ENCODE peak calls at places on chromosomes 11 and 22, in seven cellular contexts. One of them, this sample, is unnamed.

GRCh38 chr11:33006010-33006409 is 9.7 kb upstream of the DEPDC7 start:
- DNase-seq in ureter: no peak
- DNase-seq in globus pallidus: no peak
- DNase-seq in mammary epithelial cell: no peak
- DNase-seq in stimulated activated CD8-positive, alpha-beta memory T cell treated with anti-CD3 and anti-CD28 coated beads, Interleukin-4, amount 100 ng/mL, for 1 hour: no peak
- DNase-seq in T-helper 1 cell: no peak
- DNase-seq in NCI-H2081 treated with DMSO at 0.1 percent for 48 hours: no peak
- DNase-seq in this sample: no peak

GRCh38 chr11:15157181-15157580 is 42.5 kb downstream of the INSC start:
- DNase-seq in ureter: no peak
- DNase-seq in globus pallidus: no peak
- DNase-seq in mammary epithelial cell: peak; percentile 88
- DNase-seq in stimulated activated CD8-positive, alpha-beta memory T cell treated with anti-CD3 and anti-CD28 coated beads, Interleukin-4, amount 100 ng/mL, for 1 hour: no peak
- DNase-seq in T-helper 1 cell: no peak
- DNase-seq in NCI-H2081 treated with DMSO at 0.1 percent for 48 hours: no peak
- DNase-seq in this sample: no peak

GRCh38 chr11:118641463-118642019 is 34.1 kb downstream of the PHLDB1 start:
- DNase-seq in ureter: no peak
- DNase-seq in globus pallidus: no peak
- DNase-seq in mammary epithelial cell: peak; percentile 82
- DNase-seq in stimulated activated CD8-positive, alpha-beta memory T cell treated with anti-CD3 and anti-CD28 coated beads, Interleukin-4, amount 100 ng/mL, for 1 hour: no peak
- DNase-seq in T-helper 1 cell: no peak
- DNase-seq in NCI-H2081 treated with DMSO at 0.1 percent for 48 hours: peak; percentile 67
- DNase-seq in this sample: peak; percentile 88

GRCh38 chr22:22799561-22799960 is 88.1 kb upstream of the IGLL5 start:
- DNase-seq in ureter: no peak
- DNase-seq in globus pallidus: no peak
- DNase-seq in mammary epithelial cell: no peak
- DNase-seq in stimulated activated CD8-positive, alpha-beta memory T cell treated with anti-CD3 and anti-CD28 coated beads, Interleukin-4, amount 100 ng/mL, for 1 hour: no peak
- DNase-seq in T-helper 1 cell: no peak
- DNase-seq in NCI-H2081 treated with DMSO at 0.1 percent for 48 hours: no peak
- DNase-seq in this sample: no peak

GRCh38 chr22:45608763-45609180 is 62.9 kb upstream of the ATXN10 start:
- DNase-seq in ureter: no peak
- DNase-seq in globus pallidus: no peak
- DNase-seq in mammary epithelial cell: peak; percentile 83
- DNase-seq in stimulated activated CD8-positive, alpha-beta memory T cell treated with anti-CD3 and anti-CD28 coated beads, Interleukin-4, amount 100 ng/mL, for 1 hour: no peak
- DNase-seq in T-helper 1 cell: no peak
- DNase-seq in NCI-H2081 treated with DMSO at 0.1 percent for 48 hours: no peak
- DNase-seq in this sample: no peak

GRCh38 chr11:66085071-66085470 is 15.0 kb downstream of the PACS1 start:
- DNase-seq in ureter: no peak
- DNase-seq in globus pallidus: no peak
- DNase-seq in mammary epithelial cell: no peak
- DNase-seq in stimulated activated CD8-positive, alpha-beta memory T cell treated with anti-CD3 and anti-CD28 coated beads, Interleukin-4, amount 100 ng/mL, for 1 hour: no peak
- DNase-seq in T-helper 1 cell: no peak
- DNase-seq in NCI-H2081 treated with DMSO at 0.1 percent for 48 hours: no peak
- DNase-seq in this sample: no peak

GRCh38 chr11:67240575-67241389 is 25.5 kb upstream of the GRK2 start:
- DNase-seq in ureter: peak; percentile 69
- DNase-seq in globus pallidus: peak; percentile 36
- DNase-seq in mammary epithelial cell: peak; percentile 85
- DNase-seq in stimulated activated CD8-positive, alpha-beta memory T cell treated with anti-CD3 and anti-CD28 coated beads, Interleukin-4, amount 100 ng/mL, for 1 hour: peak; percentile 40
- DNase-seq in T-helper 1 cell: peak; percentile 73
- DNase-seq in NCI-H2081 treated with DMSO at 0.1 percent for 48 hours: no peak
- DNase-seq in this sample: peak; percentile 59

GRCh38 chr11:110081462-110082233 is 11.5 kb upstream of the ZC3H12C start:
- DNase-seq in ureter: no peak
- DNase-seq in globus pallidus: no peak
- DNase-seq in mammary epithelial cell: peak; percentile 95
- DNase-seq in stimulated activated CD8-positive, alpha-beta memory T cell treated with anti-CD3 and anti-CD28 coated beads, Interleukin-4, amount 100 ng/mL, for 1 hour: no peak
- DNase-seq in T-helper 1 cell: no peak
- DNase-seq in NCI-H2081 treated with DMSO at 0.1 percent for 48 hours: no peak
- DNase-seq in this sample: no peak

GRCh38 chr11:60121259-60121658 is 32.8 kb downstream of the MS4A2 start:
- DNase-seq in ureter: no peak
- DNase-seq in globus pallidus: no peak
- DNase-seq in mammary epithelial cell: no peak
- DNase-seq in stimulated activated CD8-positive, alpha-beta memory T cell treated with anti-CD3 and anti-CD28 coated beads, Interleukin-4, amount 100 ng/mL, for 1 hour: no peak
- DNase-seq in T-helper 1 cell: no peak
- DNase-seq in NCI-H2081 treated with DMSO at 0.1 percent for 48 hours: no peak
- DNase-seq in this sample: no peak

GRCh38 chr22:20009582-20010306 is 6.9 kb downstream of the ARVCF start:
- DNase-seq in ureter: no peak
- DNase-seq in globus pallidus: no peak
- DNase-seq in mammary epithelial cell: no peak
- DNase-seq in stimulated activated CD8-positive, alpha-beta memory T cell treated with anti-CD3 and anti-CD28 coated beads, Interleukin-4, amount 100 ng/mL, for 1 hour: no peak
- DNase-seq in T-helper 1 cell: no peak
- DNase-seq in NCI-H2081 treated with DMSO at 0.1 percent for 48 hours: no peak
- DNase-seq in this sample: no peak

GRCh38 chr11:368414-369335 is 624 bp upstream of the B4GALNT4 start:
- DNase-seq in ureter: no peak
- DNase-seq in globus pallidus: peak; percentile 31
- DNase-seq in mammary epithelial cell: no peak
- DNase-seq in stimulated activated CD8-positive, alpha-beta memory T cell treated with anti-CD3 and anti-CD28 coated beads, Interleukin-4, amount 100 ng/mL, for 1 hour: no peak
- DNase-seq in T-helper 1 cell: no peak
- DNase-seq in NCI-H2081 treated with DMSO at 0.1 percent for 48 hours: no peak
- DNase-seq in this sample: no peak

GRCh38 chr22:41030891-41031290 is 61.5 kb upstream of the EP300 start:
- DNase-seq in ureter: no peak
- DNase-seq in globus pallidus: no peak
- DNase-seq in mammary epithelial cell: peak; percentile 75
- DNase-seq in stimulated activated CD8-positive, alpha-beta memory T cell treated with anti-CD3 and anti-CD28 coated beads, Interleukin-4, amount 100 ng/mL, for 1 hour: no peak
- DNase-seq in T-helper 1 cell: no peak
- DNase-seq in NCI-H2081 treated with DMSO at 0.1 percent for 48 hours: no peak
- DNase-seq in this sample: no peak

GRCh38 chr22:35601743-35602633 is 15.1 kb downstream of the MB start:
- DNase-seq in ureter: no peak
- DNase-seq in globus pallidus: no peak
- DNase-seq in mammary epithelial cell: peak; percentile 95
- DNase-seq in stimulated activated CD8-positive, alpha-beta memory T cell treated with anti-CD3 and anti-CD28 coated beads, Interleukin-4, amount 100 ng/mL, for 1 hour: no peak
- DNase-seq in T-helper 1 cell: no peak
- DNase-seq in NCI-H2081 treated with DMSO at 0.1 percent for 48 hours: no peak
- DNase-seq in this sample: no peak

GRCh38 chr11:78605296-78605695 is 30.6 kb upstream of the NARS2 start:
- DNase-seq in ureter: no peak
- DNase-seq in globus pallidus: no peak
- DNase-seq in mammary epithelial cell: peak; percentile 20
- DNase-seq in stimulated activated CD8-positive, alpha-beta memory T cell treated with anti-CD3 and anti-CD28 coated beads, Interleukin-4, amount 100 ng/mL, for 1 hour: no peak
- DNase-seq in T-helper 1 cell: no peak
- DNase-seq in NCI-H2081 treated with DMSO at 0.1 percent for 48 hours: no peak
- DNase-seq in this sample: no peak

GRCh38 chr11:64868904-64869570 is 9.4 kb downstream of the EHD1 start:
- DNase-seq in ureter: no peak
- DNase-seq in globus pallidus: no peak
- DNase-seq in mammary epithelial cell: peak; percentile 96
- DNase-seq in stimulated activated CD8-positive, alpha-beta memory T cell treated with anti-CD3 and anti-CD28 coated beads, Interleukin-4, amount 100 ng/mL, for 1 hour: no peak
- DNase-seq in T-helper 1 cell: no peak
- DNase-seq in NCI-H2081 treated with DMSO at 0.1 percent for 48 hours: no peak
- DNase-seq in this sample: no peak

GRCh38 chr11:134139873-134140331 is 71.0 kb downstream of the JAM3 start:
- DNase-seq in ureter: peak; percentile 73
- DNase-seq in globus pallidus: peak; percentile 93
- DNase-seq in mammary epithelial cell: peak; percentile 58
- DNase-seq in stimulated activated CD8-positive, alpha-beta memory T cell treated with anti-CD3 and anti-CD28 coated beads, Interleukin-4, amount 100 ng/mL, for 1 hour: no peak
- DNase-seq in T-helper 1 cell: peak; percentile 30
- DNase-seq in NCI-H2081 treated with DMSO at 0.1 percent for 48 hours: peak; percentile 30
- DNase-seq in this sample: peak; percentile 55

GRCh38 chr11:127392575-127392974 is 392.0 kb upstream of the KIRREL3 start:
- DNase-seq in ureter: no peak
- DNase-seq in globus pallidus: no peak
- DNase-seq in mammary epithelial cell: no peak
- DNase-seq in stimulated activated CD8-positive, alpha-beta memory T cell treated with anti-CD3 and anti-CD28 coated beads, Interleukin-4, amount 100 ng/mL, for 1 hour: no peak
- DNase-seq in T-helper 1 cell: no peak
- DNase-seq in NCI-H2081 treated with DMSO at 0.1 percent for 48 hours: no peak
- DNase-seq in this sample: no peak

GRCh38 chr22:24590596-24591173 is 2.2 kb downstream of the LRRC75B start:
- DNase-seq in ureter: no peak
- DNase-seq in globus pallidus: no peak
- DNase-seq in mammary epithelial cell: no peak
- DNase-seq in stimulated activated CD8-positive, alpha-beta memory T cell treated with anti-CD3 and anti-CD28 coated beads, Interleukin-4, amount 100 ng/mL, for 1 hour: no peak
- DNase-seq in T-helper 1 cell: no peak
- DNase-seq in NCI-H2081 treated with DMSO at 0.1 percent for 48 hours: no peak
- DNase-seq in this sample: no peak

GRCh38 chr22:50009765-50010675 is 2.5 kb downstream of the IL17REL start:
- DNase-seq in ureter: peak; percentile 56
- DNase-seq in globus pallidus: no peak
- DNase-seq in mammary epithelial cell: no peak
- DNase-seq in stimulated activated CD8-positive, alpha-beta memory T cell treated with anti-CD3 and anti-CD28 coated beads, Interleukin-4, amount 100 ng/mL, for 1 hour: no peak
- DNase-seq in T-helper 1 cell: no peak
- DNase-seq in NCI-H2081 treated with DMSO at 0.1 percent for 48 hours: no peak
- DNase-seq in this sample: no peak

GRCh38 chr11:14638561-14638960 is 5.0 kb upstream of the PDE3B start:
- DNase-seq in ureter: no peak
- DNase-seq in globus pallidus: no peak
- DNase-seq in mammary epithelial cell: no peak
- DNase-seq in stimulated activated CD8-positive, alpha-beta memory T cell treated with anti-CD3 and anti-CD28 coated beads, Interleukin-4, amount 100 ng/mL, for 1 hour: no peak
- DNase-seq in T-helper 1 cell: no peak
- DNase-seq in NCI-H2081 treated with DMSO at 0.1 percent for 48 hours: no peak
- DNase-seq in this sample: no peak

GRCh38 chr11:102390667-102391449 is 43.8 kb downstream of the BIRC2 start:
- DNase-seq in ureter: peak; percentile 72
- DNase-seq in globus pallidus: peak; percentile 83
- DNase-seq in mammary epithelial cell: peak; percentile 50
- DNase-seq in stimulated activated CD8-positive, alpha-beta memory T cell treated with anti-CD3 and anti-CD28 coated beads, Interleukin-4, amount 100 ng/mL, for 1 hour: peak; percentile 16
- DNase-seq in T-helper 1 cell: peak; percentile 30
- DNase-seq in NCI-H2081 treated with DMSO at 0.1 percent for 48 hours: no peak
- DNase-seq in this sample: peak; percentile 75

GRCh38 chr11:102950622-102951081 is 4.9 kb downstream of the MMP13 start:
- DNase-seq in ureter: no peak
- DNase-seq in globus pallidus: no peak
- DNase-seq in mammary epithelial cell: peak; percentile 78
- DNase-seq in stimulated activated CD8-positive, alpha-beta memory T cell treated with anti-CD3 and anti-CD28 coated beads, Interleukin-4, amount 100 ng/mL, for 1 hour: no peak
- DNase-seq in T-helper 1 cell: no peak
- DNase-seq in NCI-H2081 treated with DMSO at 0.1 percent for 48 hours: no peak
- DNase-seq in this sample: no peak

GRCh38 chr11:102430158-102430836 is 22.3 kb downstream of the TMEM123 start:
- DNase-seq in ureter: no peak
- DNase-seq in globus pallidus: no peak
- DNase-seq in mammary epithelial cell: no peak
- DNase-seq in stimulated activated CD8-positive, alpha-beta memory T cell treated with anti-CD3 and anti-CD28 coated beads, Interleukin-4, amount 100 ng/mL, for 1 hour: no peak
- DNase-seq in T-helper 1 cell: no peak
- DNase-seq in NCI-H2081 treated with DMSO at 0.1 percent for 48 hours: no peak
- DNase-seq in this sample: no peak

GRCh38 chr11:223026-223789 is 12.9 kb downstream of the SIRT3 start:
- DNase-seq in ureter: no peak
- DNase-seq in globus pallidus: no peak
- DNase-seq in mammary epithelial cell: no peak
- DNase-seq in stimulated activated CD8-positive, alpha-beta memory T cell treated with anti-CD3 and anti-CD28 coated beads, Interleukin-4, amount 100 ng/mL, for 1 hour: no peak
- DNase-seq in T-helper 1 cell: no peak
- DNase-seq in NCI-H2081 treated with DMSO at 0.1 percent for 48 hours: no peak
- DNase-seq in this sample: no peak

GRCh38 chr11:113663567-113663966 is 42.5 kb downstream of the TMPRSS5 start:
- DNase-seq in ureter: no peak
- DNase-seq in globus pallidus: no peak
- DNase-seq in mammary epithelial cell: no peak
- DNase-seq in stimulated activated CD8-positive, alpha-beta memory T cell treated with anti-CD3 and anti-CD28 coated beads, Interleukin-4, amount 100 ng/mL, for 1 hour: no peak
- DNase-seq in T-helper 1 cell: no peak
- DNase-seq in NCI-H2081 treated with DMSO at 0.1 percent for 48 hours: no peak
- DNase-seq in this sample: no peak

GRCh38 chr11:28730336-28730735 is 622.1 kb downstream of the METTL15 start:
- DNase-seq in ureter: no peak
- DNase-seq in globus pallidus: no peak
- DNase-seq in mammary epithelial cell: peak; percentile 47
- DNase-seq in stimulated activated CD8-positive, alpha-beta memory T cell treated with anti-CD3 and anti-CD28 coated beads, Interleukin-4, amount 100 ng/mL, for 1 hour: no peak
- DNase-seq in T-helper 1 cell: no peak
- DNase-seq in NCI-H2081 treated with DMSO at 0.1 percent for 48 hours: no peak
- DNase-seq in this sample: no peak

GRCh38 chr11:28674432-28675076 is 566.4 kb downstream of the METTL15 start:
- DNase-seq in ureter: no peak
- DNase-seq in globus pallidus: no peak
- DNase-seq in mammary epithelial cell: no peak
- DNase-seq in stimulated activated CD8-positive, alpha-beta memory T cell treated with anti-CD3 and anti-CD28 coated beads, Interleukin-4, amount 100 ng/mL, for 1 hour: no peak
- DNase-seq in T-helper 1 cell: no peak
- DNase-seq in NCI-H2081 treated with DMSO at 0.1 percent for 48 hours: no peak
- DNase-seq in this sample: no peak

GRCh38 chr22:27397948-27398330 is 403.6 kb downstream of the MN1 start:
- DNase-seq in ureter: peak; percentile 69
- DNase-seq in globus pallidus: no peak
- DNase-seq in mammary epithelial cell: no peak
- DNase-seq in stimulated activated CD8-positive, alpha-beta memory T cell treated with anti-CD3 and anti-CD28 coated beads, Interleukin-4, amount 100 ng/mL, for 1 hour: no peak
- DNase-seq in T-helper 1 cell: no peak
- DNase-seq in NCI-H2081 treated with DMSO at 0.1 percent for 48 hours: no peak
- DNase-seq in this sample: peak; percentile 30

GRCh38 chr11:2467695-2468055 is 22.9 kb downstream of the KCNQ1 start:
- DNase-seq in ureter: no peak
- DNase-seq in globus pallidus: no peak
- DNase-seq in mammary epithelial cell: no peak
- DNase-seq in stimulated activated CD8-positive, alpha-beta memory T cell treated with anti-CD3 and anti-CD28 coated beads, Interleukin-4, amount 100 ng/mL, for 1 hour: no peak
- DNase-seq in T-helper 1 cell: no peak
- DNase-seq in NCI-H2081 treated with DMSO at 0.1 percent for 48 hours: no peak
- DNase-seq in this sample: peak; percentile 24

GRCh38 chr22:47618611-47619010 is 856.2 kb downstream of the TBC1D22A start:
- DNase-seq in ureter: no peak
- DNase-seq in globus pallidus: no peak
- DNase-seq in mammary epithelial cell: no peak
- DNase-seq in stimulated activated CD8-positive, alpha-beta memory T cell treated with anti-CD3 and anti-CD28 coated beads, Interleukin-4, amount 100 ng/mL, for 1 hour: no peak
- DNase-seq in T-helper 1 cell: no peak
- DNase-seq in NCI-H2081 treated with DMSO at 0.1 percent for 48 hours: no peak
- DNase-seq in this sample: no peak

GRCh38 chr11:12800032-12800671 is 125.9 kb downstream of the TEAD1 start:
- DNase-seq in ureter: no peak
- DNase-seq in globus pallidus: no peak
- DNase-seq in mammary epithelial cell: peak; percentile 87
- DNase-seq in stimulated activated CD8-positive, alpha-beta memory T cell treated with anti-CD3 and anti-CD28 coated beads, Interleukin-4, amount 100 ng/mL, for 1 hour: no peak
- DNase-seq in T-helper 1 cell: no peak
- DNase-seq in NCI-H2081 treated with DMSO at 0.1 percent for 48 hours: peak; percentile 68
- DNase-seq in this sample: peak; percentile 63

GRCh38 chr22:49112176-49112575 is 715.5 kb downstream of the BRD1 start:
- DNase-seq in ureter: no peak
- DNase-seq in globus pallidus: no peak
- DNase-seq in mammary epithelial cell: no peak
- DNase-seq in stimulated activated CD8-positive, alpha-beta memory T cell treated with anti-CD3 and anti-CD28 coated beads, Interleukin-4, amount 100 ng/mL, for 1 hour: no peak
- DNase-seq in T-helper 1 cell: no peak
- DNase-seq in NCI-H2081 treated with DMSO at 0.1 percent for 48 hours: no peak
- DNase-seq in this sample: no peak

GRCh38 chr11:19793356-19793755 is 80.7 kb downstream of the NAV2 start:
- DNase-seq in ureter: no peak
- DNase-seq in globus pallidus: no peak
- DNase-seq in mammary epithelial cell: no peak
- DNase-seq in stimulated activated CD8-positive, alpha-beta memory T cell treated with anti-CD3 and anti-CD28 coated beads, Interleukin-4, amount 100 ng/mL, for 1 hour: no peak
- DNase-seq in T-helper 1 cell: no peak
- DNase-seq in NCI-H2081 treated with DMSO at 0.1 percent for 48 hours: no peak
- DNase-seq in this sample: peak; percentile 70

GRCh38 chr11:121687961-121688566 is 235.3 kb upstream of the SORL1-AS1 start:
- DNase-seq in ureter: no peak
- DNase-seq in globus pallidus: no peak
- DNase-seq in mammary epithelial cell: no peak
- DNase-seq in stimulated activated CD8-positive, alpha-beta memory T cell treated with anti-CD3 and anti-CD28 coated beads, Interleukin-4, amount 100 ng/mL, for 1 hour: no peak
- DNase-seq in T-helper 1 cell: no peak
- DNase-seq in NCI-H2081 treated with DMSO at 0.1 percent for 48 hours: peak; percentile 47
- DNase-seq in this sample: no peak

GRCh38 chr11:67102664-67103063 is 16.4 kb upstream of the KDM2A start:
- DNase-seq in ureter: no peak
- DNase-seq in globus pallidus: no peak
- DNase-seq in mammary epithelial cell: no peak
- DNase-seq in stimulated activated CD8-positive, alpha-beta memory T cell treated with anti-CD3 and anti-CD28 coated beads, Interleukin-4, amount 100 ng/mL, for 1 hour: no peak
- DNase-seq in T-helper 1 cell: no peak
- DNase-seq in NCI-H2081 treated with DMSO at 0.1 percent for 48 hours: no peak
- DNase-seq in this sample: no peak

This sample was measured in stomach.